ENCODE peak calls at places on chromosome 4, in eight cellular contexts. S, H, O, D, U, W, E and G are unnamed samples.

GRCh38 chr4:54658321-54659093 is 750 bp downstream of the KIT start:
- DNase-seq in S (peak), H (peak), O (no peak), D (peak), U (peak), W (peak), E (no peak), G (peak)

GRCh38 chr4:113810906-113811305 is 49.4 kb upstream of the CAMK2D start:
- DNase-seq in S (no peak), H (no peak), O (no peak), D (no peak), U (no peak), W (no peak), E (no peak), G (no peak)

GRCh38 chr4:57639566-57640328 is 529.6 kb upstream of the IGFBP7 start:
- DNase-seq in S (no peak), H (no peak), O (no peak), D (peak), U (no peak), W (no peak), E (no peak), G (peak)

GRCh38 chr4:84669201-84669600 is 86.3 kb downstream of the CDS1 start:
- DNase-seq in S (no peak), H (no peak), O (no peak), D (no peak), U (no peak), W (no peak), E (no peak), G (no peak)

GRCh38 chr4:175470141-175470540 is 341.9 kb downstream of the GPM6A start:
- DNase-seq in S (no peak), H (no peak), O (no peak), D (no peak), U (no peak), W (no peak), E (peak), G (no peak)

GRCh38 chr4:141486375-141486997 is 149.9 kb upstream of the IL15 start:
- DNase-seq in S (no peak), H (no peak), O (no peak), D (no peak), U (no peak), W (no peak), E (peak), G (no peak)

GRCh38 chr4:122830392-122831095 is 3.9 kb downstream of the FGF2 start:
- DNase-seq in S (no peak), H (no peak), O (peak), D (no peak), U (no peak), W (no peak), E (no peak), G (no peak)

GRCh38 chr4:53376900-53377299 is 541 bp upstream of the FIP1L1 start:
- DNase-seq in S (no peak), H (no peak), O (no peak), D (no peak), U (peak), W (no peak), E (no peak), G (no peak)

GRCh38 chr4:37803348-37803973 is 23.0 kb upstream of the PGM2 start:
- DNase-seq in S (no peak), H (peak), O (peak), D (no peak), U (peak), W (no peak), E (peak), G (no peak)

GRCh38 chr4:38072578-38072977 is 112.4 kb downstream of the PTTG2 start:
- DNase-seq in S (no peak), H (no peak), O (no peak), D (no peak), U (no peak), W (no peak), E (no peak), G (no peak)

GRCh38 chr4:5029447-5029846 is 10.2 kb upstream of the CYTL1 start:
- DNase-seq in S (no peak), H (no peak), O (no peak), D (no peak), U (no peak), W (no peak), E (no peak), G (no peak)

GRCh38 chr4:179692251-179692650 is 2250.0 kb upstream of the AGA start:
- DNase-seq in S (no peak), H (no peak), O (no peak), D (no peak), U (no peak), W (no peak), E (no peak), G (no peak)

GRCh38 chr4:153785830-153786721 is 2.8 kb downstream of the SFRP2 start:
- DNase-seq in S (no peak), H (no peak), O (no peak), D (no peak), U (peak), W (no peak), E (peak), G (no peak)

GRCh38 chr4:85475631-85476233 is 782 bp downstream of the ARHGAP24 start:
- DNase-seq in S (no peak), H (no peak), O (no peak), D (no peak), U (peak), W (no peak), E (no peak), G (peak)

GRCh38 chr4:26573389-26573794 is 10.5 kb upstream of the TBC1D19 start:
- DNase-seq in S (no peak), H (no peak), O (no peak), D (no peak), U (no peak), W (no peak), E (no peak), G (no peak)

GRCh38 chr4:95984081-95984480 is 144.2 kb downstream of the PDHA2 start:
- DNase-seq in S (no peak), H (no peak), O (no peak), D (no peak), U (peak), W (no peak), E (no peak), G (no peak)

GRCh38 chr4:155478336-155478825 is 101.6 kb upstream of the MAP9 start:
- DNase-seq in S (no peak), H (no peak), O (no peak), D (no peak), U (no peak), W (no peak), E (no peak), G (no peak)